ENCODE peak calls at places on chromosomes 2 and 18, in five cellular contexts. C is GM13977, S is cardiac fibroblast, Y is cardiac muscle cell, F is IMR-90. B is an unnamed sample.

GRCh38 chr18:25827961-25828561 is 262.4 kb downstream of the SS18 start:
- DNase-seq in C (no peak), S (no peak), Y (peak; percentile 59), F (peak; percentile 45), B (no peak)

GRCh38 chr2:240247868-240248820 is 107.7 kb upstream of the OTOS start:
- DNase-seq in C (peak; percentile 6), S (no peak), Y (no peak), F (no peak), B (no peak)

GRCh38 chr2:217707116-217707742 is 295.6 kb downstream of the TNS1 start:
- DNase-seq in C (no peak), S (peak; percentile 38), Y (no peak), F (peak; percentile 56), B (no peak)

GRCh38 chr2:3305952-3306351 is 71.7 kb downstream of the EIPR1 start:
- DNase-seq in C (no peak), S (no peak), Y (no peak), F (no peak), B (no peak)

GRCh38 chr2:10584242-10584753 is 105.5 kb downstream of the NOL10 start:
- DNase-seq in C (no peak), S (no peak), Y (no peak), F (peak; percentile 77), B (no peak)

GRCh38 chr2:9554841-9555337 is 741 bp downstream of the ADAM17 start:
- DNase-seq in C (peak; percentile 20), S (peak; percentile 89), Y (peak; percentile 94), F (peak; percentile 88), B (no peak)

GRCh38 chr2:234550056-234550455 is 53.2 kb upstream of the ARL4C start:
- DNase-seq in C (no peak), S (no peak), Y (no peak), F (no peak), B (no peak)

GRCh38 chr2:17538844-17539554 is 1.5 kb upstream of the VSNL1 start:
- DNase-seq in C (peak; percentile 44), S (peak; percentile 37), Y (peak; percentile 66), F (peak; percentile 41), B (peak; percentile 45)

GRCh38 chr2:27552941-27553340 is 29.9 kb upstream of the ZNF512 start:
- DNase-seq in C (no peak), S (no peak), Y (no peak), F (no peak), B (no peak)

GRCh38 chr2:187138240-187138639 is 289.3 kb upstream of the ZSWIM2 start:
- DNase-seq in C (peak; percentile 3), S (peak; percentile 70), Y (peak; percentile 68), F (peak; percentile 21), B (peak; percentile 3)

GRCh38 chr2:29322011-29322410 is 206.8 kb downstream of the CLIP4 start:
- DNase-seq in C (no peak), S (peak; percentile 45), Y (peak; percentile 13), F (no peak), B (no peak)

GRCh38 chr18:78138993-78139496 is 840.6 kb upstream of the SALL3 start:
- DNase-seq in C (no peak), S (no peak), Y (no peak), F (no peak), B (no peak)

GRCh38 chr2:226792155-226792871 is 7.3 kb downstream of the IRS1 start:
- DNase-seq in C (peak; percentile 42), S (peak; percentile 43), Y (no peak), F (peak; percentile 22), B (no peak)

GRCh38 chr2:36413218-36413617 is 57.6 kb downstream of the CRIM1 start:
- DNase-seq in C (no peak), S (peak; percentile 70), Y (peak; percentile 64), F (peak; percentile 47), B (no peak)

GRCh38 chr2:63865159-63865799 is 23.6 kb downstream of the UGP2 start:
- DNase-seq in C (no peak), S (peak; percentile 36), Y (peak; percentile 23), F (peak; percentile 60), B (no peak)

GRCh38 chr2:230048010-230048671 is 20.6 kb downstream of the SLC16A14 start:
- DNase-seq in C (no peak), S (no peak), Y (no peak), F (no peak), B (no peak)

GRCh38 chr2:172693037-172693436 is 42.6 kb upstream of the RAPGEF4 start:
- DNase-seq in C (no peak), S (peak; percentile 97), Y (peak; percentile 98), F (peak; percentile 99), B (no peak)

GRCh38 chr2:241130316-241130715 is 19.0 kb downstream of the PASK start:
- DNase-seq in C (no peak), S (no peak), Y (no peak), F (no peak), B (no peak)

GRCh38 chr2:197309369-197310231 is 980 bp downstream of the ANKRD44 start:
- DNase-seq in C (peak; percentile 54), S (peak; percentile 20), Y (no peak), F (no peak), B (peak; percentile 60)

GRCh38 chr2:216792222-216793001 is 67.5 kb downstream of the TNP1 start:
- DNase-seq in C (no peak), S (peak; percentile 45), Y (peak; percentile 40), F (peak; percentile 48), B (no peak)

GRCh38 chr18:8673276-8674209 is 31.8 kb upstream of the MTCL1 start:
- DNase-seq in C (peak; percentile 49), S (peak; percentile 8), Y (no peak), F (peak; percentile 35), B (peak; percentile 60)

GRCh38 chr2:165064743-165065142 is 109.4 kb upstream of the SLC38A11 start:
- DNase-seq in C (no peak), S (no peak), Y (no peak), F (no peak), B (no peak)

GRCh38 chr2:206031162-206031784 is 54.7 kb downstream of the INO80D start:
- DNase-seq in C (no peak), S (peak; percentile 61), Y (peak; percentile 27), F (peak; percentile 75), B (peak; percentile 13)

GRCh38 chr18:23825978-23826405 is 136.7 kb downstream of the LAMA3 start:
- DNase-seq in C (no peak), S (peak; percentile 92), Y (peak; percentile 94), F (peak; percentile 70), B (no peak)

GRCh38 chr2:33380001-33380609 is 96.3 kb upstream of the RASGRP3 start:
- DNase-seq in C (no peak), S (peak; percentile 50), Y (no peak), F (no peak), B (no peak)
- TF ChIP-seq CTCF in C (peak; percentile 62), S (peak; percentile 76), Y (peak; percentile 54), F (peak; percentile 50), B (peak; percentile 52)

DNA sequence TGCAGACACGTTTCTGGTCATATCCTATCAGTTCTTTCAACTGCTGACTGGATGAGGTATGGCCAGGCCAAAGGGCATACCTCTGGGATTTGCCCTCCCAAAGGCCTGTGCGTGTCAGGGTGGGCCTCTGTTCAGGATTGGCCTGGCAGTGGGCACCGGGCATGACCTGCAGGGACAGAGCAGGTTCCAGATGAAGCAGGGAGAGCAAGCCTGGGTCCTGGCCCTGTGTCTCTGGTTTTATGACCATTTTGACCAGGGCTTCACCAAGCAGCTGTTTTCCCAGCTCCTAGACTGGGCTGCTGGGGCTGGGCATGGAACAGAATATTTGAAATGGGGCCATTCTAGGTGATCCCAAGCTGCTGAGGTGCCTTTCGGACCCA is 348 bp upstream of the PROM2 start:
- DNase-seq in C (no peak), S (no peak), Y (no peak), F (no peak), B (no peak)
- TF ChIP-seq CTCF in C (no peak), S (no peak), Y (no peak), F (no peak), B (no peak)

DNA sequence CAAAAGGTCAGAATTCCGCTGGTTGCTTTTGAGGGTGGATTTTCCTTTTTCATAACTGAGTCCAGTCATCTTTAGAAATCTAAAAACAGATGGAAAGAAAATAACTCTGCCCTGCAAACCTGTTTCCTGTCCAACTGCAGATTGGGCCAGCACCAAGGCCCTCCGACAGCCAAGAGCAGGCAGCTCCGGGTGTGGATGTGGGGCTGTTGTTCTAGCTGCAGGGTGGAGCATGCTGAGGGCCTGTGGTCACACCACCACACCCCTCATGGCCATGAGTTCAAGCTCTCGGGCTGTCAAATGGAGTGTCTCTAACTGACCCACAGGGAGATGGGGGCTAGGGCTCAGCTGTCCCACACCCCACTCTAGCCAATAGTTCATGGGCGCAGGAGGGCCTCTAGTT is 69.3 kb upstream of the BZW1 start:
- DNase-seq in C (no peak), S (peak; percentile 66), Y (peak; percentile 81), F (no peak), B (no peak)
- TF ChIP-seq CTCF in C (no peak), S (no peak), Y (no peak), F (no peak), B (no peak)

GRCh38 chr18:44636241-44636640 is 44.4 kb upstream of the SETBP1 start:
- DNase-seq in C (peak; percentile 14), S (no peak), Y (no peak), F (no peak), B (peak; percentile 18)
- TF ChIP-seq CTCF in C (no peak), S (no peak), Y (no peak), F (no peak), B (no peak)

GRCh38 chr2:110679337-110679707 is 1.5 kb upstream of the BUB1 start:
- DNase-seq in C (no peak), S (peak; percentile 16), Y (peak; percentile 34), F (no peak), B (no peak)
- TF ChIP-seq CTCF in C (peak; percentile 8), S (no peak), Y (peak; percentile 9), F (peak; percentile 17), B (no peak)

B was measured in GM20000.